ENCODE peak calls at places on chromosome 1, in ten cellular contexts. M is ovary, D is HCT116, Y is endodermal cell, A is HL-60, N is neuronal stem cell, P is H7, J is GM06990, F is vagina, C is right cardiac atrium. B is an unnamed sample.

GRCh38 chr1:149844096-149844495 is 55.3 kb upstream of the BOLA1 start:
- DNase-seq in A (peak; percentile 27), M (no peak), Y (peak; percentile 38), P (no peak), D (no peak), N (no peak), J (no peak), F (no peak), C (no peak), B (no peak)

GRCh38 chr1:235708390-235708962 is 58.9 kb upstream of the GNG4 start:
- DNase-seq in N (no peak), J (no peak), P (no peak), D (peak; percentile 79), Y (no peak), C (no peak), F (no peak), M (no peak), A (no peak), B (no peak)

GRCh38 chr1:211579434-211580302 is 707 bp upstream of the SLC30A1 start:
- DNase-seq in A (no peak), F (no peak), Y (no peak), C (no peak), P (no peak), N (no peak), D (no peak), M (no peak), J (no peak), B (peak; percentile 87)

GRCh38 chr1:237340892-237341291 is 298.9 kb downstream of the RYR2 start:
- DNase-seq in P (no peak), D (no peak), A (no peak), J (no peak), C (no peak), Y (no peak), M (no peak), F (no peak), N (no peak), B (no peak)

GRCh38 chr1:74963120-74963519 is 171.1 kb upstream of the LHX8 start:
- DNase-seq in D (no peak), F (no peak), J (no peak), N (no peak), M (no peak), C (no peak), P (no peak), A (no peak), Y (no peak), B (no peak)

GRCh38 chr1:28392027-28392652 is 22.6 kb downstream of the PHACTR4 start:
- DNase-seq in C (no peak), N (no peak), J (no peak), M (no peak), D (no peak), P (no peak), F (no peak), A (peak; percentile 52), Y (no peak), B (no peak)

GRCh38 chr1:10495942-10496341 is 21.2 kb downstream of the PEX14 start:
- DNase-seq in F (no peak), D (no peak), J (no peak), A (no peak), P (no peak), Y (no peak), N (no peak), M (no peak), C (no peak), B (peak; percentile 51)

GRCh38 chr1:155962599-155963211 is 15.6 kb downstream of the ARHGEF2 start:
- DNase-seq in N (no peak), P (no peak), D (no peak), M (no peak), Y (no peak), A (no peak), F (no peak), J (no peak), C (peak; percentile 80), B (peak; percentile 83)

GRCh38 chr1:17725084-17725718 is 29.9 kb upstream of the ACTL8 start:
- DNase-seq in M (no peak), N (no peak), D (peak; percentile 44), F (no peak), A (no peak), P (no peak), C (no peak), J (no peak), Y (no peak), B (no peak)

GRCh38 chr1:174976436-174977107 is 23.2 kb upstream of the CACYBP start:
- DNase-seq in C (no peak), M (no peak), P (no peak), N (no peak), J (no peak), Y (peak; percentile 58), A (no peak), D (no peak), F (no peak), B (no peak)

GRCh38 chr1:5993553-5994510 is 1.6 kb upstream of the NPHP4 start:
- DNase-seq in J (peak; percentile 49), M (no peak), D (no peak), N (no peak), A (peak; percentile 55), C (peak; percentile 47), P (peak; percentile 76), Y (no peak), F (no peak), B (peak; percentile 47)

GRCh38 chr1:110106013-110106941 is 6.0 kb upstream of the UBL4B start:
- DNase-seq in D (peak; percentile 35), J (peak; percentile 32), N (peak; percentile 62), Y (peak; percentile 94), M (peak; percentile 79), P (peak; percentile 93), A (peak; percentile 57), F (no peak), C (peak; percentile 82), B (peak; percentile 74)

GRCh38 chr1:32681501-32681900 is 21.1 kb downstream of the SYNC start:
- DNase-seq in Y (no peak), J (no peak), F (no peak), D (no peak), P (no peak), M (no peak), C (no peak), A (no peak), N (no peak), B (no peak)

GRCh38 chr1:168497376-168497952 is 46.3 kb downstream of the XCL2 start:
- DNase-seq in N (no peak), C (no peak), P (no peak), J (no peak), D (no peak), F (no peak), A (no peak), Y (no peak), M (no peak), B (no peak)

GRCh38 chr1:22851517-22851916 is 121.1 kb downstream of the LACTBL1 start:
- DNase-seq in M (no peak), A (no peak), J (no peak), D (no peak), Y (no peak), P (no peak), F (no peak), C (no peak), N (no peak), B (no peak)
- H3K4me3 ChIP-seq in M (no peak overlapping the region), A (no peak overlapping the region), J (no peak overlapping the region), D (no peak overlapping the region), Y (no peak overlapping the region), P (no peak overlapping the region), F (no peak overlapping the region), C (no peak overlapping the region), N (peak overlapping the region; percentile 18), B (no peak overlapping the region)

GRCh38 chr1:40314721-40315238 is 2.3 kb downstream of the COL9A2 start:
- DNase-seq in A (no peak), P (no peak), N (no peak), D (no peak), M (no peak), F (peak; percentile 94), Y (no peak), J (no peak), C (no peak), B (no peak)
- H3K4me3 ChIP-seq in A (no peak overlapping the region), P (peak overlapping the region; percentile 31), N (peak overlapping the region; percentile 56), D (peak overlapping the region; percentile 54), M (peak overlapping the region; percentile 31), F (peak overlapping the region; percentile 46), Y (peak overlapping the region; percentile 73), J (peak overlapping the region; percentile 26), C (no peak overlapping the region), B (no peak overlapping the region)

GRCh38 chr1:51517361-51518032 is 1.6 kb downstream of the EPS15 start:
- DNase-seq in D (no peak), M (no peak), N (no peak), P (no peak), Y (no peak), C (no peak), J (no peak), F (no peak), A (peak; percentile 53), B (no peak)

GRCh38 chr1:51518033-51518729 is 885 bp downstream of the EPS15 start:
- DNase-seq in P (peak; percentile 56), J (peak; percentile 66), N (peak; percentile 32), M (peak; percentile 45), D (no peak), Y (peak; percentile 89), A (peak; percentile 42), F (no peak), C (peak; percentile 69), B (peak; percentile 79)

GRCh38 chr1:51515982-51516638 is 3.0 kb downstream of the EPS15 start:
- DNase-seq in F (no peak), Y (no peak), D (no peak), C (no peak), M (no peak), J (no peak), A (no peak), P (no peak), N (no peak), B (no peak)

GRCh38 chr1:51515312-51515960 is 3.6 kb downstream of the EPS15 start:
- DNase-seq in M (no peak), N (no peak), Y (no peak), J (no peak), P (no peak), A (no peak), D (no peak), C (no peak), F (no peak), B (no peak)

GRCh38 chr1:51516639-51517158 is 2.4 kb downstream of the EPS15 start:
- DNase-seq in F (no peak), C (no peak), A (no peak), J (no peak), Y (no peak), P (no peak), M (no peak), N (no peak), D (no peak), B (no peak)
- H3K4me3 ChIP-seq in F (no peak overlapping the region), C (peak overlapping the region; percentile 85), A (no peak overlapping the region), J (peak overlapping the region; percentile 93), Y (peak overlapping the region; percentile 91), P (no peak overlapping the region), M (peak overlapping the region; percentile 58), N (no peak overlapping the region), D (no peak overlapping the region), B (peak overlapping the region; percentile 48)

DNA sequence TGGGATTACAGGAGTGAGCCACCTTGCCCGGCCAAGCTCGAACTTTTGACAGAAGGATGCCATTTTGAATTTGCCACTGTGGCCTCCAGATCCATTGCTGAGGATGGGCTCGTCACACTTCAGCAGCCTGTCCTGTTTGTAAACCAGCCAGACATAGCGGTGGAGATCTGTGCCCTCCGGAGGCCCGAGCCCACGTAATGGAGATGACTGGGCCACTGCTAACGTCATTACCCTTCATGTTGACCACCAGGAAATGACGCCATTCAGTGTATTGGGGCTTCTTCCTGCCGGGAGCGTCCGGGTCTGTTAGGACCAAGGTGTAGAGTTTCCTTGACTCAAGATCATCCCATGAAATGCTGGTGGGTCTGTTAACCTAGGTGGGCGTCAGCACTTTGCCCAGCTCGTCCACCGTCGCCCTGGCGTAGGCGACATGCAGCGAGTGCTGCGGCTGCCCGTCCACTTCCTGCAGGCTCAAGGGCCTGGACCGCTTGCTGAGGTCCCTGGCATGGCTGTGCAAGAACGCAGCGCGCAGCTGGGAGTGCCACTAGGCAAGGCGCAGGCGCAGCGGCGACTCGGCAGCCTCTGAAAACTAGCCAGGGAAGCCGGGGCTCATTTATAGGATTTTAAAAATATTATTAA is 40.8 kb downstream of the PTPRC start:
- DNase-seq in D (no peak), M (no peak), A (no peak), J (peak; percentile 41), F (no peak), Y (no peak), N (no peak), P (no peak), C (peak; percentile 40), B (peak; percentile 26)
- H3K4me3 ChIP-seq in D (no peak overlapping the region), M (no peak overlapping the region), A (no peak overlapping the region), J (peak overlapping the region; percentile 22), F (no peak overlapping the region), Y (no peak overlapping the region), N (peak overlapping the region; percentile 36), P (no peak overlapping the region), C (no peak overlapping the region), B (no peak overlapping the region)

B was measured in aorta.